ENCODE peak calls at places on chromosomes 13 and 19, in ten cellular contexts. B, H, O, I, N, F, A, W, Z and Y are unnamed samples.

GRCh38 chr13:29763426-29764180 is 86.8 kb downstream of the UBL3 start:
- DNase-seq in W (no peak), B (no peak), H (no peak), A (no peak), N (no peak), I (no peak), O (no peak), Z (no peak), F (no peak), Y (peak; percentile 80)

GRCh38 chr19:1236566-1236965 is 1.2 kb downstream of the CBARP start:
- DNase-seq in I (no peak), W (no peak), A (no peak), H (no peak), O (no peak), Z (no peak), N (no peak), B (no peak), F (no peak), Y (no peak)

GRCh38 chr19:4084547-4084877 is 17.8 kb upstream of the ZBTB7A start:
- DNase-seq in A (no peak), B (no peak), H (no peak), Z (no peak), I (no peak), O (no peak), N (no peak), F (no peak), W (no peak), Y (no peak)

GRCh38 chr19:10408511-10409291 is 5.4 kb upstream of the CDC37 start:
- DNase-seq in H (no peak), B (no peak), I (no peak), O (no peak), N (peak; percentile 82), Z (no peak), W (no peak), F (no peak), A (no peak), Y (peak; percentile 80)

GRCh38 chr13:23352161-23352560 is 81.3 kb downstream of the SACS start:
- DNase-seq in A (no peak), Z (no peak), B (no peak), O (no peak), I (no peak), N (no peak), H (no peak), F (peak; percentile 10), W (no peak), Y (no peak)

GRCh38 chr19:50817941-50818858 is 5.4 kb downstream of the KLK1 start:
- DNase-seq in W (no peak), N (peak; percentile 73), O (peak; percentile 19), I (peak; percentile 98), F (peak; percentile 95), A (no peak), B (peak; percentile 37), Z (no peak), H (peak; percentile 29), Y (peak; percentile 49)

GRCh38 chr13:108915634-108916497 is 286.5 kb downstream of the MYO16 start:
- DNase-seq in W (peak; percentile 96), N (peak; percentile 77), B (peak; percentile 58), I (peak; percentile 87), Z (peak; percentile 88), O (peak; percentile 82), A (peak; percentile 48), F (peak; percentile 27), H (peak; percentile 75), Y (peak; percentile 91)

GRCh38 chr19:38057954-38058690 is 151.1 kb downstream of the SIPA1L3 start:
- DNase-seq in A (no peak), W (no peak), O (no peak), B (no peak), H (no peak), F (peak; percentile 48), N (no peak), Z (no peak), I (peak; percentile 61), Y (no peak)

GRCh38 chr19:15028490-15028889 is 20.8 kb upstream of the CASP14 start:
- DNase-seq in W (no peak), N (no peak), Z (no peak), A (no peak), B (no peak), O (no peak), F (no peak), I (no peak), H (no peak), Y (no peak)

GRCh38 chr13:59416561-59416960 is 747.2 kb downstream of the DIAPH3 start:
- DNase-seq in W (no peak), F (no peak), I (no peak), A (no peak), B (no peak), Z (no peak), H (no peak), O (no peak), N (no peak), Y (no peak)

GRCh38 chr19:43688059-43688763 is 18.2 kb upstream of the PLAUR start:
- DNase-seq in I (no peak), H (no peak), W (no peak), A (no peak), F (no peak), Z (no peak), N (no peak), B (no peak), O (no peak), Y (no peak)

GRCh38 chr19:38841787-38842438 is 7.9 kb downstream of the HNRNPL start:
- DNase-seq in F (no peak), O (no peak), B (no peak), Z (no peak), W (no peak), I (no peak), H (no peak), A (peak; percentile 63), N (peak; percentile 43), Y (peak; percentile 63)

GRCh38 chr19:35162471-35163326 is 8.2 kb downstream of the FXYD5 start:
- DNase-seq in B (no peak), H (no peak), N (no peak), W (peak; percentile 64), A (no peak), O (no peak), Z (no peak), I (no peak), F (no peak), Y (no peak)

DNA sequence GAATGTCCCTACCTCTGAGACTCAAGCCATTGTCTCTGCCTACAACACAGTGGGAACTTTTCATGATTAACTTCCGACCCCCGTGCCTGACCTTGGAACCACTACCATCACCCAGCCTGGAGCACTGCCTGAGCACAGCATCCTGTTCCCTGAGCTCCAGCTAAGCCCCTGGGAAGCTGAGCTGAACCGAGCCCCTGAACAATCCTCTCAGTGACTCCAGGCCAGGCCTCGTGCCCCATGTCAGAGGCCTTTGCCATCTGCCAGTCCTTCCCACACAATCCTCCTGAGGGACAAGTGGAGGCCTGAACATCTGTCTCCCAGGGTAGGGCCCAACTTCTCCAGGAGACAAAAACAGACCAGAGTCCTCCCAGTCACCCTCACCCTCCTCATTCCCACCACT is 17.5 kb downstream of the CEACAM3 start:
- DNase-seq in F (no peak), B (no peak), I (no peak), H (no peak), W (no peak), A (no peak), N (no peak), Z (no peak), O (no peak), Y (no peak)
- H3K4me1 ChIP-seq in F (no peaks in the 10 kb centered on the region), B (no peaks in the 10 kb centered on the region), I (no peaks in the 10 kb centered on the region), H (no peaks in the 10 kb centered on the region), W (no peaks in the 10 kb centered on the region), A (no peaks in the 10 kb centered on the region), N (no peaks in the 10 kb centered on the region), Z (no peaks in the 10 kb centered on the region), O (peaks cover 28% of the 10 kb centered on the region), Y (no peaks in the 10 kb centered on the region)

GRCh38 chr13:25046985-25047660 is 48.8 kb upstream of the PABPC3 start:
- DNase-seq in O (no peak), Z (no peak), B (no peak), W (peak; percentile 49), H (no peak), A (no peak), N (no peak), F (no peak), I (peak; percentile 91), Y (no peak)
- H3K27me3 ChIP-seq in O (no peaks in the 10 kb centered on the region), Z (peaks cover 59% of the 10 kb centered on the region), B (peaks cover 79% of the 10 kb centered on the region), W (peaks cover 9% of the 10 kb centered on the region), H (no peaks in the 10 kb centered on the region), A (peaks cover 6% of the 10 kb centered on the region), N (peaks cover 3% of the 10 kb centered on the region), F (peaks cover 50% of the 10 kb centered on the region), I (peaks cover 32% of the 10 kb centered on the region), Y (peaks cover 31% of the 10 kb centered on the region)

DNA sequence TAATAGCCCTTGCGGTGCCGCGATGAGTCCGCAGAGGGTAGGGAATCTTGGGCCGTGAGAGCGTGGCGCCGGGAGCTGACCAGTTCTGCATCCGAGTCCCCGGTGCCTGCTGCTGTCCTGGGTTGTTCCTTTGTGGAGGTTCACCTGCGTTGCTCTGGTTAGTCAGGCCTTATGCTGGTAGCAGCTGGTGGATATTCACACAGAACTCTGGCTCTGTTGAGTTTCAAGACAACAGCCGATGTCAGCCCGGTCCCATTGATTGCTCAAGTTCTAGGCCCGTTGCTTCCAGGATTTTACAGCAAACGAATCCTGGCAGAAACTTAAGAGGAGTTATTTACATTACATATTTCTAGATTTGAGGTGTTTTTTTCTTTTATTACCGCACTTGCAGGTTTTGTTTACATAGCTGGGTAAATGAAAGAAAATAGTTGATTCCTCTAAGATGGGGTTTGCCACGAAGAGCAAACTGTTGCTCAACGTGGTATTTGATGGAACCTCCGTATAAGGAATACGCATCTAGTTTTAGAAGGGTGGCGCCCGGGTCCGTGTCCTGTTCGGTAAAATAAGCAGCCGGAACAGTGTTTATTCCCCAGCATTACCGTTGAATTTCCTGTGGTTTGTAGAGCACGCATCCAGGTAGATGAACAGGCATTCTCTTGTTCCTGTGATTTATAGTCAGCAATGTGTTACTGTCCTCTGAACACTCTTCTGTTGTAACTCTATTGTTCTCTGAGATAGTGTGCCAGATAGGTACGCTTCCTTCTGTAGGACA is 1.3 kb downstream of the CLDN10 start:
- DNase-seq in W (no peak), B (no peak), F (no peak), Z (no peak), H (no peak), A (no peak), O (no peak), I (peak; percentile 77), N (no peak), Y (no peak)
- H3K4me3 ChIP-seq in W (no peak overlapping the region), B (peak overlapping the region; percentile 55), F (no peak overlapping the region), Z (no peak overlapping the region), H (no peak overlapping the region), A (no peak overlapping the region), O (no peak overlapping the region), I (peak overlapping the region; percentile 77), N (peak overlapping the region; percentile 33), Y (no peak overlapping the region)

GRCh38 chr19:41860419-41861097 is 503 bp downstream of the RPS19 start:
- DNase-seq in F (no peak), Z (no peak), I (peak; percentile 53), O (no peak), H (no peak), A (no peak), B (no peak), N (no peak), W (peak; percentile 22), Y (no peak)
- H3K4me1 ChIP-seq in F (no peaks in the 10 kb centered on the region), Z (peaks cover 3% of the 10 kb centered on the region), I (peaks cover 28% of the 10 kb centered on the region), O (peaks cover 49% of the 10 kb centered on the region), H (peaks cover 19% of the 10 kb centered on the region), A (peaks cover 38% of the 10 kb centered on the region), B (peaks cover 54% of the 10 kb centered on the region), N (peaks cover 10% of the 10 kb centered on the region), W (peaks cover 8% of the 10 kb centered on the region), Y (peaks cover 49% of the 10 kb centered on the region)

GRCh38 chr13:77836423-77836822 is 82.2 kb downstream of the EDNRB start:
- DNase-seq in N (no peak), H (no peak), O (no peak), I (no peak), A (no peak), F (no peak), B (no peak), W (no peak), Z (no peak), Y (no peak)
- H3K27me3 ChIP-seq in N (no peaks in the 10 kb centered on the region), H (no peaks in the 10 kb centered on the region), O (no peaks in the 10 kb centered on the region), I (no peaks in the 10 kb centered on the region), A (no peaks in the 10 kb centered on the region), F (no peaks in the 10 kb centered on the region), B (no peaks in the 10 kb centered on the region), W (no peaks in the 10 kb centered on the region), Z (no peaks in the 10 kb centered on the region), Y (no peaks in the 10 kb centered on the region)